ENCODE peak calls at places on chromosomes 12 and 14, in four cellular contexts. F, U, H and K are unnamed samples.

GRCh38 chr14:64943556-64943955 is 1.0 kb upstream of the GPX2 start:
- DNase-seq in F (no peak), U (no peak), H (no peak), K (no peak)

GRCh38 chr12:83092101-83092500 is 405.4 kb downstream of the TMTC2 start:
- DNase-seq in F (no peak), U (no peak), H (no peak), K (no peak)

GRCh38 chr14:72830786-72831583 is 62.9 kb downstream of the DPF3 start:
- DNase-seq in F (peak; percentile 17), U (peak; percentile 87), H (no peak), K (no peak)

GRCh38 chr14:20609215-20610001 is 18.2 kb upstream of the RNASE12 start:
- DNase-seq in F (peak; percentile 89), U (peak; percentile 90), H (peak; percentile 68), K (peak; percentile 57)

GRCh38 chr12:57342207-57342691 is 88.6 kb downstream of the R3HDM2 start:
- DNase-seq in F (peak; percentile 70), U (peak; percentile 61), H (no peak), K (peak; percentile 69)

GRCh38 chr14:104865631-104866441 is 768 bp downstream of the CEP170B start:
- DNase-seq in F (peak; percentile 52), U (peak; percentile 69), H (peak; percentile 87), K (peak; percentile 30)

GRCh38 chr14:65792208-65792905 is 379.8 kb downstream of the FUT8 start:
- DNase-seq in F (no peak), U (no peak), H (no peak), K (no peak)

GRCh38 chr12:113292091-113292490 is 42.8 kb downstream of the SLC8B1 start:
- DNase-seq in F (peak; percentile 72), U (no peak), H (no peak), K (no peak)

GRCh38 chr12:65306603-65307501 is 28.4 kb downstream of the MSRB3 start:
- DNase-seq in F (peak; percentile 70), U (no peak), H (no peak), K (peak; percentile 86)

GRCh38 chr12:93990832-93991748 is 157.3 kb upstream of the PLXNC1 start:
- DNase-seq in F (peak; percentile 60), U (peak; percentile 59), H (no peak), K (peak; percentile 36)

GRCh38 chr14:78291958-78292357 is 121.8 kb downstream of the NRXN3 start:
- DNase-seq in F (no peak), U (no peak), H (no peak), K (no peak)

GRCh38 chr12:21054334-21054733 is 76.7 kb upstream of the SLCO1B1 start:
- DNase-seq in F (no peak), U (no peak), H (no peak), K (no peak)

GRCh38 chr12:47828967-47829482 is 9.3 kb upstream of the HDAC7 start:
- DNase-seq in F (peak; percentile 70), U (peak; percentile 71), H (peak; percentile 90), K (peak; percentile 76)

GRCh38 chr12:28583771-28584261 is 393.6 kb downstream of the CCDC91 start:
- DNase-seq in F (peak; percentile 19), U (no peak), H (no peak), K (no peak)

DNA sequence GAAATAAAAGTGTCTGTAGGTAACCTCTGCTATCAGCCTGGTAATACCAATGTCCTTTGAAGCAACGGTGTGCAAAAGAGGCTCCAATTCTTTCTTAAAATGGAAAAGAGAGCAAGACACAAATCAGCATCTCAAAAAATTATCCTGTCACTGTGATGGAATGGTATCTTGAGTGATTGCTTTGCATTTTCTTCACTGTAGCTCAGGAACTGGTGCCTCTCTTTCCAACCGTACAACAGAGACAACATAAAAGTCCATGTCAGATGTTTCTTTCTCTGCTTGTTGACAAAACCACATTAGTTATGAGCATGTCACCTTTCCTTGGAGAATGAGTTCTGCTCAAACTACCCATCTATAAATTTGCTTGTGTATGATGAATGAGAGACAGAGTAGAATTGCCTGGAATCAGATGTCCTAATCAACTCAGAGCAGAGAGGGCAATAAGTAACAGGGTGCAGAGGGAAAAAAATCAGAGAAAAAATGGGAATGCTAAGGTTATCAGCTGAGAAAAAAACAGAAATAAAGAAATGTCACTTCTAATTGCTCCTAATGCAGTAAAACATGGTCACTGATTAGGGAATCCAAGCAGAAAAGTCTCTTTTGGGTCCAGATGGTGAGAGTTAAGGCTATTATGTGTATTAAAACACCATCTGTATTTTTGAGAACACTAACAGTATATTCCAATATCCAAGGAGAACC is 465.0 kb upstream of the ATP2B1 start:
- DNase-seq in F (no peak), U (no peak), H (no peak), K (no peak)
- H3K4me1 ChIP-seq in F (no peaks in the 10 kb centered on the region), U (no peaks in the 10 kb centered on the region), H (no peaks in the 10 kb centered on the region), K (peaks cover 7% of the 10 kb centered on the region)

GRCh38 chr14:101055776-101056374 is 152.4 kb upstream of the RTL1 start:
- DNase-seq in F (peak; percentile 47), U (no peak), H (no peak), K (no peak)

GRCh38 chr14:101057394-101057793 is 153.9 kb upstream of the RTL1 start:
- DNase-seq in F (no peak), U (no peak), H (no peak), K (no peak)

GRCh38 chr14:101060171-101060601 is 156.7 kb upstream of the RTL1 start:
- DNase-seq in F (no peak), U (no peak), H (peak; percentile 53), K (peak; percentile 3)

GRCh38 chr14:101056446-101056845 is 152.9 kb upstream of the RTL1 start:
- DNase-seq in F (peak; percentile 26), U (no peak), H (no peak), K (no peak)

GRCh38 chr14:101058571-101058970 is 155.0 kb upstream of the RTL1 start:
- DNase-seq in F (peak; percentile 31), U (no peak), H (no peak), K (no peak)
- H3K4me3 ChIP-seq in F (no peak overlapping the region), U (no peak overlapping the region), H (no peak overlapping the region), K (no peak overlapping the region)

GRCh38 chr12:116144384-116144783 is 133.1 kb downstream of the MED13L start:
- DNase-seq in F (no peak), U (no peak), H (no peak), K (no peak)

GRCh38 chr12:116145451-116145850 is 132.0 kb downstream of the MED13L start:
- DNase-seq in F (no peak), U (no peak), H (no peak), K (no peak)

GRCh38 chr12:116142936-116143882 is 134.3 kb downstream of the MED13L start:
- DNase-seq in F (peak; percentile 87), U (no peak), H (no peak), K (no peak)

GRCh38 chr12:116141833-116142162 is 135.7 kb downstream of the MED13L start:
- DNase-seq in F (no peak), U (no peak), H (no peak), K (no peak)

GRCh38 chr12:116143883-116144266 is 133.6 kb downstream of the MED13L start:
- DNase-seq in F (peak; percentile 64), U (no peak), H (no peak), K (no peak)
- H3K4me1 ChIP-seq in F (peaks cover 18% of the 10 kb centered on the region), U (peaks cover 31% of the 10 kb centered on the region), H (peaks cover 35% of the 10 kb centered on the region), K (peaks cover 41% of the 10 kb centered on the region)

DNA sequence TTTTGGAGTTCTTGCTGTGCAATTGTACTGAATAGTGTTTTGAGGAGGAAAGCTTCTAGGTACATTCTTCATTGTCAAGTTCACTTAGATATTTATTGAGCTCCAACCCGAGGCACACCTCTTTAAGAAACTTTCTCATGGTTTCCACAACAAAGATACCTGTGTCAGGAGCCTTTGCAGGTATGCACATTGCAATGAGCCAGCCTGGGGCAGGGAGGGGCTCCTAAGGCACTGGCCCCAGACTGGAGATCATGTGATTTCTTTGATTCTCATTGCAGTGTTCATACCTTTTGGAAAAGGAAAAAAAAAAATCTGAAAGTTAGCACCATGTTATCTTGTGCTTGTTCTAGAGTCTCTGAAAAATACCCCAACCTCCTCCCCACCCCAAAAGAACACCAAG is 80.3 kb downstream of the PRMT8 start:
- DNase-seq in F (no peak), U (no peak), H (no peak), K (no peak)
- H3K4me3 ChIP-seq in F (no peak overlapping the region), U (no peak overlapping the region), H (no peak overlapping the region), K (no peak overlapping the region)